ENCODE peak calls at places on chromosomes 4 and X, in seven cellular contexts. U, K, L, I, C, F and A are unnamed samples.
A peak's percentile ranks its signal among the peaks of the same experiment; 100 is the strongest.

GRCh38 chrX:112867570-112867969 is 26.9 kb upstream of the AMOT start:
- DNase-seq in U (no peak), K (no peak), L (no peak), I (no peak), C (no peak), F (no peak), A (no peak)

GRCh38 chrX:46575991-46576392 is 2.4 kb downstream of the CHST7 start:
- DNase-seq in U (peak; percentile 49), K (no peak), L (no peak), I (peak; percentile 48), C (no peak), F (no peak), A (peak; percentile 72)

GRCh38 chrX:41236629-41237028 is 97.3 kb upstream of the DDX3X start:
- DNase-seq in U (no peak), K (no peak), L (no peak), I (no peak), C (no peak), F (no peak), A (no peak)

GRCh38 chrX:115030635-115031034 is 13.2 kb upstream of the IL13RA2 start:
- DNase-seq in U (no peak), K (no peak), L (peak; percentile 78), I (no peak), C (no peak), F (no peak), A (no peak)

GRCh38 chr4:65668201-65669007 is 1.9 kb downstream of the EPHA5 start:
- DNase-seq in U (peak; percentile 45), K (peak; percentile 73), L (peak; percentile 46), I (no peak), C (peak; percentile 9), F (peak; percentile 47), A (peak; percentile 34)

GRCh38 chr4:138816883-138817282 is 198.7 kb upstream of the NOCT start:
- DNase-seq in U (no peak), K (no peak), L (no peak), I (no peak), C (no peak), F (no peak), A (no peak)

GRCh38 chr4:7714738-7715137 is 224.9 kb downstream of the AFAP1 start:
- DNase-seq in U (no peak), K (peak; percentile 34), L (no peak), I (no peak), C (no peak), F (no peak), A (no peak)

GRCh38 chr4:186264660-186265059 is 1.3 kb upstream of the F11 start:
- DNase-seq in U (no peak), K (no peak), L (no peak), I (no peak), C (no peak), F (no peak), A (no peak)

GRCh38 chr4:107444-108429 is 16.6 kb upstream of the ZNF718 start:
- DNase-seq in U (no peak), K (peak; percentile 78), L (no peak), I (no peak), C (no peak), F (no peak), A (no peak)

GRCh38 chr4:112771-113170 is 11.5 kb upstream of the ZNF718 start:
- DNase-seq in U (no peak), K (no peak), L (no peak), I (no peak), C (no peak), F (no peak), A (no peak)

DNA sequence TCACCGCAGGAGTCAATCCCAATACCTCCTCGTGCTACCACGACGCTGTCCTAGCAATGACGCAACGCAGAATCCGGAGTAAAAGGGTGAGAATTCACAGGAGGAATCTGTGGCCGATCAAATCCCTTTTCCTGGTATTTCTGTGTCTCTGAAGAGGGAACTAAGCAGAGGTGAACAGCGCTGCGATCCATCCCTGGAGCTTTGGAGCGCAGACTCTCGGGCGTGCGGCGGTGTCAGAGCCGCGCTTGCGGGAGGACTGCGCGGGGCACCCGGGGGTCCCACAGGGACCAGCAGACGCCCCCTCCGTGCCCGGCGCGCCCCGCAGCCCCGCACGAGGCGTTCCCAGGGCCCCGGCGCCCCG is 17.2 kb upstream of the ZNF718 start:
- DNase-seq in U (no peak), K (no peak), L (no peak), I (no peak), C (no peak), F (no peak), A (no peak)
- H3K4me3 ChIP-seq in U (no peak overlapping the region), K (no peak overlapping the region), L (peak overlapping the region; percentile 21), I (no peak overlapping the region), C (peak overlapping the region; percentile 34), F (no peak overlapping the region), A (no peak overlapping the region)

GRCh38 chr4:54658321-54659093 is 750 bp downstream of the KIT start:
- DNase-seq in U (peak; percentile 10), K (peak; percentile 88), L (peak; percentile 25), I (peak; percentile 14), C (peak; percentile 58), F (peak; percentile 38), A (peak; percentile 40)
- TF ChIP-seq CTCF in U (peak; percentile 28), K (no peak), L (no peak), I (peak; percentile 39), C (no peak), F (peak; percentile 36), A (peak; percentile 17)

GRCh38 chr4:174281182-174281737 is 2.2 kb downstream of the FBXO8 start:
- DNase-seq in U (no peak), K (no peak), L (no peak), I (no peak), C (no peak), F (no peak), A (no peak)

GRCh38 chr4:174275101-174275500 is 8.4 kb downstream of the FBXO8 start:
- DNase-seq in U (no peak), K (no peak), L (no peak), I (no peak), C (no peak), F (no peak), A (no peak)

GRCh38 chr4:174279433-174279832 is 4.0 kb downstream of the FBXO8 start:
- DNase-seq in U (no peak), K (no peak), L (no peak), I (no peak), C (no peak), F (no peak), A (no peak)

GRCh38 chr4:174277433-174277832 is 6.0 kb downstream of the FBXO8 start:
- DNase-seq in U (no peak), K (no peak), L (no peak), I (no peak), C (no peak), F (no peak), A (no peak)

GRCh38 chr4:174278467-174278866 is 5.0 kb downstream of the FBXO8 start:
- DNase-seq in U (no peak), K (no peak), L (no peak), I (no peak), C (no peak), F (no peak), A (no peak)
- H3K4me3 ChIP-seq in U (no peak overlapping the region), K (no peak overlapping the region), L (no peak overlapping the region), I (no peak overlapping the region), C (no peak overlapping the region), F (no peak overlapping the region), A (no peak overlapping the region)

GRCh38 chr4:99861120-99861905 is 32.9 kb downstream of the LAMTOR3 start:
- DNase-seq in U (no peak), K (no peak), L (no peak), I (no peak), C (no peak), F (no peak), A (no peak)

GRCh38 chr4:99868126-99868596 is 26.1 kb downstream of the LAMTOR3 start:
- DNase-seq in U (no peak), K (no peak), L (peak; percentile 22), I (no peak), C (no peak), F (peak; percentile 53), A (peak; percentile 19)

GRCh38 chr4:99859618-99860017 is 34.6 kb downstream of the LAMTOR3 start:
- DNase-seq in U (no peak), K (no peak), L (no peak), I (no peak), C (no peak), F (no peak), A (no peak)

DNA sequence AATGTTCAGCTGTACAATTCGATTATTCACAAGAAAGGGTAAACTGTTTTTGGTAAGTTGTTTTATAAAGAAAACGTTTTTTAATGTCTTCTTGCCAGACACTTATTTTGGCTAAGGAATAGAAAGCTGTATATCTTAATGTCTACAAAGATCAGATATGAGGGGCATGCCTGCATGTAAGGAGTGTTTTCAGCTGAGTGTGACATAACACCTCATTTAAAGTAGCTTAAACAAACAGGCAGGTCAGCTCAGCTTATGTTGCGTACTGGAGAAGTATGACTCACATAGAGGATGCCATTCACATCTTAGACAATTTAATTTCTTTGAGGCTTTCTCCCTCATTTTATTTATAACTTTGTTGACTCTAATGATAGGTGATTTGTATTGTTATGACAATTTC is 30.4 kb downstream of the LAMTOR3 start:
- DNase-seq in U (no peak), K (no peak), L (no peak), I (no peak), C (no peak), F (peak; percentile 18), A (peak; percentile 10)
- TF ChIP-seq CTCF in U (no peak), K (no peak), L (no peak), I (no peak), C (no peak), F (no peak), A (no peak)

GRCh38 chr4:145177511-145177905 is 2.9 kb downstream of the OTUD4 start:
- DNase-seq in U (no peak), K (no peak), L (no peak), I (no peak), C (no peak), F (peak; percentile 25), A (peak; percentile 46)

GRCh38 chr4:145177906-145178538 is 2.4 kb downstream of the OTUD4 start:
- DNase-seq in U (peak; percentile 13), K (no peak), L (no peak), I (peak; percentile 71), C (no peak), F (peak; percentile 43), A (peak; percentile 47)

GRCh38 chr4:145179201-145179860 is 1.1 kb downstream of the OTUD4 start:
- DNase-seq in U (peak; percentile 46), K (peak; percentile 94), L (peak; percentile 71), I (peak; percentile 21), C (peak; percentile 66), F (peak; percentile 62), A (peak; percentile 59)

GRCh38 chr4:145178740-145179139 is 1.6 kb downstream of the OTUD4 start:
- DNase-seq in U (no peak), K (no peak), L (no peak), I (no peak), C (no peak), F (no peak), A (no peak)

GRCh38 chr4:145176641-145177432 is 3.6 kb downstream of the OTUD4 start:
- DNase-seq in U (no peak), K (no peak), L (no peak), I (no peak), C (no peak), F (no peak), A (no peak)
- H3K4me3 ChIP-seq in U (peak overlapping the region; percentile 100), K (peak overlapping the region; percentile 80), L (no peak overlapping the region), I (peak overlapping the region; percentile 75), C (peak overlapping the region; percentile 60), F (no peak overlapping the region), A (peak overlapping the region; percentile 85)